ENCODE peak calls at places on chromosomes 3 and 15, in seven cellular contexts. A is dermis blood vessel endothelial cell, V is amniotic epithelial cell, T is RKO, X is glutamatergic neuron, B is frontal cortex, U is skeletal muscle cell. Z is an unnamed sample.
A peak's percentile ranks its signal among the peaks of the same experiment; 100 is the strongest.

GRCh38 chr3:99394831-99395733 is 243.3 kb upstream of the COL8A1 start:
- DNase-seq in B (no peak), T (peak; percentile 40), X (no peak), V (peak; percentile 93), A (no peak), U (peak; percentile 69), Z (peak; percentile 94)

GRCh38 chr3:35537265-35537664 is 102.1 kb upstream of the ARPP21 start:
- DNase-seq in U (no peak), A (no peak), B (no peak), X (no peak), V (no peak), T (peak; percentile 3), Z (no peak)

GRCh38 chr3:29880809-29881208 is 599.9 kb downstream of the RBMS3 start:
- DNase-seq in B (no peak), V (no peak), A (no peak), T (no peak), X (no peak), U (no peak), Z (no peak)

GRCh38 chr3:42690191-42690590 is 4.9 kb downstream of the KLHL40 start:
- DNase-seq in V (no peak), T (no peak), X (no peak), B (no peak), A (no peak), U (no peak), Z (no peak)

GRCh38 chr3:186909078-186909853 is 21.1 kb upstream of the ST6GAL1 start:
- DNase-seq in T (no peak), V (no peak), A (no peak), B (no peak), X (no peak), U (no peak), Z (no peak)

GRCh38 chr3:47359283-47359682 is 21.5 kb upstream of the PTPN23 start:
- DNase-seq in X (no peak), B (no peak), U (no peak), T (no peak), A (no peak), V (no peak), Z (no peak)

GRCh38 chr3:26932752-26933151 is 310.2 kb downstream of the LRRC3B start:
- DNase-seq in V (no peak), T (no peak), B (no peak), U (no peak), A (no peak), X (no peak), Z (no peak)

GRCh38 chr3:112930771-112931170 is 44.1 kb downstream of the CD200R1 start:
- DNase-seq in V (peak; percentile 1), U (no peak), T (no peak), X (no peak), A (no peak), B (no peak), Z (peak; percentile 8)

GRCh38 chr3:134485075-134485536 is 679 bp downstream of the ANAPC13 start:
- DNase-seq in U (no peak), B (no peak), X (no peak), V (peak; percentile 20), T (peak; percentile 48), A (peak; percentile 55), Z (no peak)

GRCh38 chr3:121152573-121152972 is 244.6 kb downstream of the STXBP5L start:
- DNase-seq in U (no peak), A (peak; percentile 25), X (no peak), V (peak; percentile 4), T (peak; percentile 71), B (no peak), Z (peak; percentile 16)

GRCh38 chr3:35832140-35832571 is 192.8 kb downstream of the ARPP21 start:
- DNase-seq in V (no peak), T (no peak), X (no peak), U (peak; percentile 22), B (no peak), A (no peak), Z (peak; percentile 5)

GRCh38 chr15:85379403-85380131 is 836 bp upstream of the AKAP13 start:
- DNase-seq in X (no peak), B (no peak), U (no peak), V (no peak), T (no peak), A (peak; percentile 43), Z (no peak)

GRCh38 chr15:45550436-45550835 is 27.9 kb upstream of the SLC30A4 start:
- DNase-seq in X (no peak), U (no peak), A (no peak), V (peak; percentile 4), B (no peak), T (peak; percentile 53), Z (peak; percentile 42)

GRCh38 chr15:43702701-43703433 is 9.2 kb downstream of the CKMT1A start:
- DNase-seq in V (no peak), U (no peak), A (no peak), T (no peak), B (no peak), X (no peak), Z (no peak)

GRCh38 chr3:58664611-58665010 is 2.0 kb downstream of the FAM3D start:
- DNase-seq in X (no peak), V (no peak), B (no peak), U (no peak), T (no peak), A (no peak), Z (no peak)

GRCh38 chr15:47951761-47952160 is 169.0 kb upstream of the SLC24A5 start:
- DNase-seq in X (no peak), V (no peak), U (no peak), A (no peak), B (no peak), T (no peak), Z (no peak)

GRCh38 chr3:157406376-157406775 is 30.3 kb upstream of the PTX3 start:
- DNase-seq in B (no peak), V (no peak), A (peak; percentile 44), U (no peak), T (no peak), X (no peak), Z (no peak)

GRCh38 chr3:82281205-82281604 is 519.8 kb upstream of the GBE1 start:
- DNase-seq in A (no peak), V (no peak), T (peak; percentile 43), B (no peak), X (no peak), U (no peak), Z (no peak)

Z was measured in iris pigment epithelial cell.